ENCODE peak calls at places on chromosomes 7 and 10, in ten cellular contexts. One of them, this sample, is unnamed.

GRCh38 chr10:96038476-96039387 is 4.7 kb upstream of the CCNJ start:
- DNase-seq in NCI-H1092: no peak
- DNase-seq in hypothalamus: no peak
- DNase-seq in activated T-cell treated with anti-CD3 and anti-CD28 coated beads for 1 hour: no peak
- DNase-seq in tibial artery: no peak
- DNase-seq in GM20000: no peak
- DNase-seq in activated CD4-positive, CD25-positive, alpha-beta regulatory T cell: no peak
- DNase-seq in A549: no peak
- DNase-seq in sciatic nerve: no peak
- DNase-seq in suprapubic skin: no peak
- DNase-seq in this sample: no peak

GRCh38 chr7:44148961-44149550 is 7.9 kb upstream of the MYL7 start:
- DNase-seq in NCI-H1092: no peak
- DNase-seq in hypothalamus: no peak
- DNase-seq in activated T-cell treated with anti-CD3 and anti-CD28 coated beads for 1 hour: no peak
- DNase-seq in tibial artery: peak; percentile 37
- DNase-seq in GM20000: no peak
- DNase-seq in activated CD4-positive, CD25-positive, alpha-beta regulatory T cell: no peak
- DNase-seq in A549: no peak
- DNase-seq in sciatic nerve: peak; percentile 26
- DNase-seq in suprapubic skin: peak; percentile 29
- DNase-seq in this sample: no peak

GRCh38 chr7:105894131-105894530 is 17.7 kb upstream of the ATXN7L1 start:
- DNase-seq in NCI-H1092: no peak
- DNase-seq in hypothalamus: no peak
- DNase-seq in activated T-cell treated with anti-CD3 and anti-CD28 coated beads for 1 hour: no peak
- DNase-seq in tibial artery: no peak
- DNase-seq in GM20000: no peak
- DNase-seq in activated CD4-positive, CD25-positive, alpha-beta regulatory T cell: no peak
- DNase-seq in A549: no peak
- DNase-seq in sciatic nerve: no peak
- DNase-seq in suprapubic skin: no peak
- DNase-seq in this sample: no peak

GRCh38 chr7:139635521-139636240 is 112.2 kb downstream of the CLEC2L start:
- DNase-seq in NCI-H1092: no peak
- DNase-seq in hypothalamus: no peak
- DNase-seq in activated T-cell treated with anti-CD3 and anti-CD28 coated beads for 1 hour: peak; percentile 36
- DNase-seq in tibial artery: no peak
- DNase-seq in GM20000: no peak
- DNase-seq in activated CD4-positive, CD25-positive, alpha-beta regulatory T cell: no peak
- DNase-seq in A549: no peak
- DNase-seq in sciatic nerve: no peak
- DNase-seq in suprapubic skin: no peak
- DNase-seq in this sample: no peak

GRCh38 chr10:127577376-127577775 is 28.3 kb downstream of the NPS start:
- DNase-seq in NCI-H1092: no peak
- DNase-seq in hypothalamus: no peak
- DNase-seq in activated T-cell treated with anti-CD3 and anti-CD28 coated beads for 1 hour: no peak
- DNase-seq in tibial artery: no peak
- DNase-seq in GM20000: no peak
- DNase-seq in activated CD4-positive, CD25-positive, alpha-beta regulatory T cell: no peak
- DNase-seq in A549: no peak
- DNase-seq in sciatic nerve: no peak
- DNase-seq in suprapubic skin: no peak
- DNase-seq in this sample: no peak

GRCh38 chr7:12119638-12120303 is 91.3 kb upstream of the TMEM106B start:
- DNase-seq in NCI-H1092: no peak
- DNase-seq in hypothalamus: no peak
- DNase-seq in activated T-cell treated with anti-CD3 and anti-CD28 coated beads for 1 hour: no peak
- DNase-seq in tibial artery: no peak
- DNase-seq in GM20000: no peak
- DNase-seq in activated CD4-positive, CD25-positive, alpha-beta regulatory T cell: no peak
- DNase-seq in A549: no peak
- DNase-seq in sciatic nerve: no peak
- DNase-seq in suprapubic skin: no peak
- DNase-seq in this sample: no peak

GRCh38 chr7:19143930-19144574 is 1.2 kb downstream of the FERD3L start:
- DNase-seq in NCI-H1092: no peak
- DNase-seq in hypothalamus: no peak
- DNase-seq in activated T-cell treated with anti-CD3 and anti-CD28 coated beads for 1 hour: no peak
- DNase-seq in tibial artery: no peak
- DNase-seq in GM20000: no peak
- DNase-seq in activated CD4-positive, CD25-positive, alpha-beta regulatory T cell: no peak
- DNase-seq in A549: no peak
- DNase-seq in sciatic nerve: no peak
- DNase-seq in suprapubic skin: no peak
- DNase-seq in this sample: no peak

GRCh38 chr10:131996508-131997365 is 15.0 kb upstream of the BNIP3 start:
- DNase-seq in NCI-H1092: no peak
- DNase-seq in hypothalamus: no peak
- DNase-seq in activated T-cell treated with anti-CD3 and anti-CD28 coated beads for 1 hour: no peak
- DNase-seq in tibial artery: peak; percentile 64
- DNase-seq in GM20000: no peak
- DNase-seq in activated CD4-positive, CD25-positive, alpha-beta regulatory T cell: no peak
- DNase-seq in A549: no peak
- DNase-seq in sciatic nerve: no peak
- DNase-seq in suprapubic skin: no peak
- DNase-seq in this sample: no peak

GRCh38 chr7:93914581-93915066 is 6.9 kb upstream of the GNG11 start:
- DNase-seq in NCI-H1092: no peak
- DNase-seq in hypothalamus: no peak
- DNase-seq in activated T-cell treated with anti-CD3 and anti-CD28 coated beads for 1 hour: no peak
- DNase-seq in tibial artery: no peak
- DNase-seq in GM20000: no peak
- DNase-seq in activated CD4-positive, CD25-positive, alpha-beta regulatory T cell: no peak
- DNase-seq in A549: no peak
- DNase-seq in sciatic nerve: no peak
- DNase-seq in suprapubic skin: no peak
- DNase-seq in this sample: no peak

GRCh38 chr7:16836481-16836880 is 31.7 kb upstream of the AGR2 start:
- DNase-seq in NCI-H1092: no peak
- DNase-seq in hypothalamus: no peak
- DNase-seq in activated T-cell treated with anti-CD3 and anti-CD28 coated beads for 1 hour: no peak
- DNase-seq in tibial artery: no peak
- DNase-seq in GM20000: no peak
- DNase-seq in activated CD4-positive, CD25-positive, alpha-beta regulatory T cell: no peak
- DNase-seq in A549: no peak
- DNase-seq in sciatic nerve: no peak
- DNase-seq in suprapubic skin: no peak
- DNase-seq in this sample: no peak

This sample was measured in NAMALWA.